ENCODE peak calls at places on chromosomes 3 and 15, in seven cellular contexts. One of them, this sample, is unnamed.

GRCh38 chr3:149615731-149616221 is 42.0 kb downstream of the WWTR1 start:
- DNase-seq in WTC11: no peak
- DNase-seq in BJ: no peak
- DNase-seq in fibroblast of the aortic adventitia: peak
- DNase-seq in A549: no peak
- DNase-seq in neural progenitor cell: no peak
- DNase-seq in uterus: no peak
- DNase-seq in this sample: no peak

GRCh38 chr3:127420355-127420655 is 132.5 kb upstream of the PRR20G start:
- DNase-seq in WTC11: no peak
- DNase-seq in BJ: no peak
- DNase-seq in fibroblast of the aortic adventitia: no peak
- DNase-seq in A549: no peak
- DNase-seq in neural progenitor cell: no peak
- DNase-seq in uterus: no peak
- DNase-seq in this sample: no peak

GRCh38 chr3:44903314-44903713 is 28.9 kb downstream of the TGM4 start:
- DNase-seq in WTC11: no peak
- DNase-seq in BJ: no peak
- DNase-seq in fibroblast of the aortic adventitia: no peak
- DNase-seq in A549: no peak
- DNase-seq in neural progenitor cell: no peak
- DNase-seq in uterus: no peak
- DNase-seq in this sample: no peak

GRCh38 chr15:73786518-73786917 is 33.4 kb upstream of the INSYN1 start:
- DNase-seq in WTC11: peak
- DNase-seq in BJ: no peak
- DNase-seq in fibroblast of the aortic adventitia: no peak
- DNase-seq in A549: no peak
- DNase-seq in neural progenitor cell: peak
- DNase-seq in uterus: no peak
- DNase-seq in this sample: no peak

GRCh38 chr3:126983653-126984390 is 907 bp downstream of the PLXNA1 start:
- DNase-seq in WTC11: peak
- DNase-seq in BJ: no peak
- DNase-seq in fibroblast of the aortic adventitia: no peak
- DNase-seq in A549: no peak
- DNase-seq in neural progenitor cell: peak
- DNase-seq in uterus: peak
- DNase-seq in this sample: peak

GRCh38 chr3:195886181-195887141 is 21.9 kb downstream of the TNK2 start:
- DNase-seq in WTC11: no peak
- DNase-seq in BJ: no peak
- DNase-seq in fibroblast of the aortic adventitia: peak
- DNase-seq in A549: no peak
- DNase-seq in neural progenitor cell: no peak
- DNase-seq in uterus: no peak
- DNase-seq in this sample: no peak

GRCh38 chr15:62254137-62254934 is 89.3 kb upstream of the C2CD4B start:
- DNase-seq in WTC11: peak
- DNase-seq in BJ: no peak
- DNase-seq in fibroblast of the aortic adventitia: peak
- DNase-seq in A549: peak
- DNase-seq in neural progenitor cell: peak
- DNase-seq in uterus: peak
- DNase-seq in this sample: peak

GRCh38 chr3:135929670-135930069 is 35.9 kb upstream of the PPP2R3A start:
- DNase-seq in WTC11: no peak
- DNase-seq in BJ: peak
- DNase-seq in fibroblast of the aortic adventitia: peak
- DNase-seq in A549: no peak
- DNase-seq in neural progenitor cell: no peak
- DNase-seq in uterus: peak
- DNase-seq in this sample: no peak

GRCh38 chr3:187318819-187319616 is 27.5 kb upstream of the MASP1 start:
- DNase-seq in WTC11: peak
- DNase-seq in BJ: peak
- DNase-seq in fibroblast of the aortic adventitia: peak
- DNase-seq in A549: peak
- DNase-seq in neural progenitor cell: peak
- DNase-seq in uterus: peak
- DNase-seq in this sample: peak

GRCh38 chr15:76337047-76337738 is 620 bp downstream of the ISL2 start:
- DNase-seq in WTC11: no peak
- DNase-seq in BJ: no peak
- DNase-seq in fibroblast of the aortic adventitia: peak
- DNase-seq in A549: peak
- DNase-seq in neural progenitor cell: peak
- DNase-seq in uterus: no peak
- DNase-seq in this sample: peak

GRCh38 chr3:31357451-31357850 is 175.3 kb upstream of the STT3B start:
- DNase-seq in WTC11: no peak
- DNase-seq in BJ: no peak
- DNase-seq in fibroblast of the aortic adventitia: no peak
- DNase-seq in A549: no peak
- DNase-seq in neural progenitor cell: no peak
- DNase-seq in uterus: no peak
- DNase-seq in this sample: no peak

GRCh38 chr3:105473521-105474223 is 107.0 kb downstream of the ALCAM start:
- DNase-seq in WTC11: no peak
- DNase-seq in BJ: peak
- DNase-seq in fibroblast of the aortic adventitia: peak
- DNase-seq in A549: no peak
- DNase-seq in neural progenitor cell: peak
- DNase-seq in uterus: no peak
- DNase-seq in this sample: no peak

GRCh38 chr3:51340989-51341636 is 44.0 kb upstream of the MANF start:
- DNase-seq in WTC11: no peak
- DNase-seq in BJ: no peak
- DNase-seq in fibroblast of the aortic adventitia: peak
- DNase-seq in A549: peak
- DNase-seq in neural progenitor cell: peak
- DNase-seq in uterus: no peak
- DNase-seq in this sample: no peak

GRCh38 chr15:33313491-33313890 is 2.7 kb downstream of the RYR3 start:
- DNase-seq in WTC11: no peak
- DNase-seq in BJ: no peak
- DNase-seq in fibroblast of the aortic adventitia: no peak
- DNase-seq in A549: no peak
- DNase-seq in neural progenitor cell: no peak
- DNase-seq in uterus: no peak
- DNase-seq in this sample: no peak

DNA sequence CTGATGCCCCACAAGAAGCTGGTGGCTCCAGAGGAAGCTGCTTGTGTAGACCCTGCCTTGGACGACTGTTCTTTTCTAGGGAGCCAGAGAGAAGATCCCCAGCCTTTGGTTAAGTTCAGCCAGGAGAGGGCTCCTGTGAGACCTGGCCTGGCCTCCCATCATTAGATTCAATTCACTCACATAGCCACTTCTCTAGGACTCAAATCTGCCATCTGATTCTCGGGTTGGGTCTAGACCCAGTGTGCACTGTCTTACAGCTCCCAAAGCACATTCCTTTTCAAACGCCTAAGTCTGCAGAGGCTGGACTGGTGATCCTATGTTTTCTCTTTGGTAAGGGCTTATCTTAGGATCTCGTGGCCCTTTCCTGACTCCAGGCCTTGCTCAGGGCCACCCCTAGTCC is 81.7 kb upstream of the NPHP3 start:
- DNase-seq in WTC11: peak
- DNase-seq in BJ: no peak
- DNase-seq in fibroblast of the aortic adventitia: no peak
- DNase-seq in A549: no peak
- DNase-seq in neural progenitor cell: peak
- DNase-seq in uterus: no peak
- DNase-seq in this sample: no peak
- TF ChIP-seq CTCF in WTC11: no peak
- TF ChIP-seq CTCF in BJ: peak
- TF ChIP-seq CTCF in fibroblast of the aortic adventitia: no peak
- TF ChIP-seq CTCF in A549: no peak
- TF ChIP-seq CTCF in neural progenitor cell: peak
- TF ChIP-seq CTCF in uterus: no peak
- TF ChIP-seq CTCF in this sample: peak

DNA sequence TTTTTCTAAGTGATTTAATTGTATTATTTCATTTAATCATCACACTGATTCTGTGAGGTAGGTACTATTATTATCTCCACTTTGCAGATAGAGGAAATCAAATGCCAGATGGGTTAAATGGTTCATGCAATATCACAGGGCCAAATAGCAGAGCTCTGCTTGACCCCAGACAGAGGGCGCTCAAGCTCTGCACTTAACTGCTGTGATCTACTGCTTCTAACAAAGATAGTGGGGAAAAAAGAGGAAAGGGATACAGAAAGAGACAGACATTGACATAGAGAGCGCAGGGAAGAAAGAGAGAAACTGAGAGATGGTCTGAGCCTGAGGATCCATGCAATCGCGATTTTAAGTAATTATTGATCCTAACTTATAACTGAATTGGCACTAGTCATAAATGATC is 279.1 kb upstream of the THRB start:
- DNase-seq in WTC11: peak
- DNase-seq in BJ: peak
- DNase-seq in fibroblast of the aortic adventitia: peak
- DNase-seq in A549: peak
- DNase-seq in neural progenitor cell: peak
- DNase-seq in uterus: peak
- DNase-seq in this sample: peak
- TF ChIP-seq CTCF in WTC11: peak
- TF ChIP-seq CTCF in BJ: peak
- TF ChIP-seq CTCF in fibroblast of the aortic adventitia: peak
- TF ChIP-seq CTCF in A549: peak
- TF ChIP-seq CTCF in neural progenitor cell: peak
- TF ChIP-seq CTCF in uterus: peak
- TF ChIP-seq CTCF in this sample: peak

GRCh38 chr3:10090181-10090580 is 17.9 kb downstream of the FANCD2OS start:
- DNase-seq in WTC11: no peak
- DNase-seq in BJ: no peak
- DNase-seq in fibroblast of the aortic adventitia: no peak
- DNase-seq in A549: peak
- DNase-seq in neural progenitor cell: no peak
- DNase-seq in uterus: no peak
- DNase-seq in this sample: no peak

GRCh38 chr3:10088256-10088655 is 19.8 kb downstream of the FANCD2OS start:
- DNase-seq in WTC11: no peak
- DNase-seq in BJ: no peak
- DNase-seq in fibroblast of the aortic adventitia: peak
- DNase-seq in A549: peak
- DNase-seq in neural progenitor cell: no peak
- DNase-seq in uterus: no peak
- DNase-seq in this sample: no peak

GRCh38 chr3:10099030-10099429 is 9.0 kb downstream of the FANCD2OS start:
- DNase-seq in WTC11: no peak
- DNase-seq in BJ: no peak
- DNase-seq in fibroblast of the aortic adventitia: no peak
- DNase-seq in A549: no peak
- DNase-seq in neural progenitor cell: no peak
- DNase-seq in uterus: no peak
- DNase-seq in this sample: no peak

DNA sequence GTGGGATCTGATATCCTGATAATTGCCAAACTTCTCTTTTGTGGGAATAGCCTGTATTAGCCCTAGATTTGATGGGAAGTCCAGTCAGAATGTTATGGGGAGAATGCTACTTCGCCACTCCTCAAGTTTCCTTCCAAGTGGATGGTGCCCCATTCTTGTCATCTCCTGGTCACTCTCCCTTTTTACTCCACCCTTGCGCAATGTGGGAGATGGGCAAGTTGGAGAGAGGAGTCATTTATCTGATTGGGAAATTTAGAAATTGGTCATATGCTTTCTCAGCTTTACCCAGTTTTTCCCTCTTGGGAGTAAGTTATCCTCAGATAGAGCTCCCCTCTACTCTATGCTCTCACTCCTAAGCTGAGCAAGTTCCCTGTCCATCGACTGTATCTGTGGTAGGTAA is 14.4 kb downstream of the FANCD2OS start:
- DNase-seq in WTC11: no peak
- DNase-seq in BJ: no peak
- DNase-seq in fibroblast of the aortic adventitia: no peak
- DNase-seq in A549: no peak
- DNase-seq in neural progenitor cell: no peak
- DNase-seq in uterus: no peak
- DNase-seq in this sample: no peak
- TF ChIP-seq CTCF in WTC11: no peak
- TF ChIP-seq CTCF in BJ: no peak
- TF ChIP-seq CTCF in fibroblast of the aortic adventitia: no peak
- TF ChIP-seq CTCF in A549: no peak
- TF ChIP-seq CTCF in neural progenitor cell: no peak
- TF ChIP-seq CTCF in uterus: no peak
- TF ChIP-seq CTCF in this sample: no peak

GRCh38 chr15:52082197-52083036 is 30.2 kb downstream of the BCL2L10 start:
- DNase-seq in WTC11: no peak
- DNase-seq in BJ: no peak
- DNase-seq in fibroblast of the aortic adventitia: peak
- DNase-seq in A549: no peak
- DNase-seq in neural progenitor cell: peak
- DNase-seq in uterus: no peak
- DNase-seq in this sample: no peak
- TF ChIP-seq CTCF in WTC11: no peak
- TF ChIP-seq CTCF in BJ: no peak
- TF ChIP-seq CTCF in fibroblast of the aortic adventitia: no peak
- TF ChIP-seq CTCF in A549: no peak
- TF ChIP-seq CTCF in neural progenitor cell: no peak
- TF ChIP-seq CTCF in uterus: no peak
- TF ChIP-seq CTCF in this sample: no peak

GRCh38 chr3:15098503-15099363 is at the start of gene RBSN:
- DNase-seq in WTC11: peak
- DNase-seq in BJ: peak
- DNase-seq in fibroblast of the aortic adventitia: peak
- DNase-seq in A549: peak
- DNase-seq in neural progenitor cell: peak
- DNase-seq in uterus: peak
- DNase-seq in this sample: peak
- TF ChIP-seq CTCF in WTC11: no peak
- TF ChIP-seq CTCF in BJ: no peak
- TF ChIP-seq CTCF in fibroblast of the aortic adventitia: no peak
- TF ChIP-seq CTCF in A549: no peak
- TF ChIP-seq CTCF in neural progenitor cell: no peak
- TF ChIP-seq CTCF in uterus: no peak
- TF ChIP-seq CTCF in this sample: no peak

GRCh38 chr3:193968575-193968974 is 167.4 kb upstream of the HES1 start:
- DNase-seq in WTC11: no peak
- DNase-seq in BJ: no peak
- DNase-seq in fibroblast of the aortic adventitia: no peak
- DNase-seq in A549: no peak
- DNase-seq in neural progenitor cell: no peak
- DNase-seq in uterus: no peak
- DNase-seq in this sample: no peak
- TF ChIP-seq CTCF in WTC11: no peak
- TF ChIP-seq CTCF in BJ: no peak
- TF ChIP-seq CTCF in fibroblast of the aortic adventitia: no peak
- TF ChIP-seq CTCF in A549: no peak
- TF ChIP-seq CTCF in neural progenitor cell: no peak
- TF ChIP-seq CTCF in uterus: no peak
- TF ChIP-seq CTCF in this sample: no peak

GRCh38 chr3:134093906-134094305 is 64.2 kb upstream of the SLCO2A1 start:
- DNase-seq in WTC11: no peak
- DNase-seq in BJ: no peak
- DNase-seq in fibroblast of the aortic adventitia: no peak
- DNase-seq in A549: no peak
- DNase-seq in neural progenitor cell: no peak
- DNase-seq in uterus: no peak
- DNase-seq in this sample: no peak
- TF ChIP-seq CTCF in WTC11: no peak
- TF ChIP-seq CTCF in BJ: no peak
- TF ChIP-seq CTCF in fibroblast of the aortic adventitia: no peak
- TF ChIP-seq CTCF in A549: no peak
- TF ChIP-seq CTCF in neural progenitor cell: no peak
- TF ChIP-seq CTCF in uterus: no peak
- TF ChIP-seq CTCF in this sample: no peak

This sample was measured in neural crest cell.